ENCODE peak calls at places on chromosome 14, in four cellular contexts. V is HepG2, B is GM12878, X is K562. N is an unnamed sample.

GRCh38 chr14:23070262-23071129 is 13.2 kb upstream of the CDH24 start:
- DNase-seq in X (peak; percentile 43), V (no peak), B (no peak), N (no peak)

GRCh38 chr14:46902837-46903236 is 251.3 kb upstream of the RPL10L start:
- DNase-seq in B (no peak), X (no peak), V (no peak), N (no peak)

GRCh38 chr14:74614508-74615495 is 2.8 kb upstream of the LTBP2 start:
- DNase-seq in V (no peak), B (peak; percentile 40), X (no peak), N (no peak)

GRCh38 chr14:95222151-95222631 is 64.9 kb upstream of the DICER1 start:
- DNase-seq in B (no peak), V (peak; percentile 6), X (no peak), N (no peak)

GRCh38 chr14:59225281-59225680 is 36.8 kb downstream of the DAAM1 start:
- DNase-seq in V (no peak), X (no peak), B (no peak), N (no peak)

GRCh38 chr14:105439710-105440553 is 20.3 kb downstream of the MTA1 start:
- DNase-seq in B (no peak), X (no peak), V (no peak), N (peak; percentile 60)

GRCh38 chr14:51448831-51449665 is 202.7 kb upstream of the FRMD6 start:
- DNase-seq in V (no peak), X (no peak), B (no peak), N (no peak)

GRCh38 chr14:21070610-21071224 is 613 bp downstream of the ARHGEF40 start:
- DNase-seq in B (no peak), X (peak; percentile 36), V (peak; percentile 69), N (no peak)

GRCh38 chr14:77076118-77076631 is 21.9 kb upstream of the CIPC start:
- DNase-seq in X (no peak), V (peak; percentile 19), B (no peak), N (no peak)

GRCh38 chr14:22537436-22538310 is 51.4 kb downstream of the DAD1 start:
- DNase-seq in V (no peak), X (no peak), B (no peak), N (no peak)

GRCh38 chr14:65937079-65937803 is 524.7 kb downstream of the FUT8 start:
- DNase-seq in V (no peak), X (no peak), B (no peak), N (no peak)
- TF ChIP-seq HDAC2 in V (no peak), X (no peak), B (no peak), N (no peak)

GRCh38 chr14:56247495-56248087 is 129.4 kb downstream of the PELI2 start:
- DNase-seq in B (no peak), X (no peak), V (peak; percentile 12), N (peak; percentile 19)

GRCh38 chr14:56243110-56243509 is 124.9 kb downstream of the PELI2 start:
- DNase-seq in V (no peak), B (no peak), X (no peak), N (no peak)

GRCh38 chr14:56244138-56244789 is 126.1 kb downstream of the PELI2 start:
- DNase-seq in B (no peak), V (no peak), X (no peak), N (peak; percentile 45)

DNA sequence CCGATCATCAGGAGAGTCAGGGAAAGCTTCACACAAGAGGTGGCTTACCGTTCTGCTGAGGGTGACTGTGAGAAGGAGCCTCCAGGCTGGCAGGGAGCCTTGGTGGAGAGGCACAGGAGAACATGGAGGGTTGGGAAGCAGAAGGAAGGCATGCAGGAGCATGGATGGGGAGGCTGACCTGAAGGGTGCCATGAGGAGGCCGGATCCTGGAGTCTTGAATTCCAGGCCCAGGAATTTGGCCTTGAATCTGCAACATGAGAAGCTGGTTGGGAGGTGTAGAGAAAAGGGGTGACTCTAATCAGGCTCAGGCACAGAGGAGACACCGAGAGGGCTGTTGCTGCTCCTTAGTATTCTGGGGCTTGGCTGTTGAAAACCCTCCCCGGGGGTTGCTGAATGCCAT is 130.2 kb downstream of the PELI2 start:
- DNase-seq in X (no peak), B (no peak), V (no peak), N (no peak)
- TF ChIP-seq HDAC2 in X (no peak), B (no peak), V (no peak), N (no peak)

GRCh38 chr14:35865611-35866010 is 39.5 kb downstream of the BRMS1L start:
- DNase-seq in V (no peak), B (no peak), X (no peak), N (no peak)
- TF ChIP-seq HDAC2 in V (no peak), B (no peak), X (no peak), N (no peak)

GRCh38 chr14:33755358-33755757 is 195.5 kb downstream of the EGLN3 start:
- DNase-seq in X (no peak), V (no peak), B (no peak), N (no peak)

GRCh38 chr14:33756833-33757232 is 194.0 kb downstream of the EGLN3 start:
- DNase-seq in V (no peak), X (no peak), B (no peak), N (no peak)

GRCh38 chr14:33758545-33758944 is 192.3 kb downstream of the EGLN3 start:
- DNase-seq in X (no peak), V (no peak), B (no peak), N (no peak)

DNA sequence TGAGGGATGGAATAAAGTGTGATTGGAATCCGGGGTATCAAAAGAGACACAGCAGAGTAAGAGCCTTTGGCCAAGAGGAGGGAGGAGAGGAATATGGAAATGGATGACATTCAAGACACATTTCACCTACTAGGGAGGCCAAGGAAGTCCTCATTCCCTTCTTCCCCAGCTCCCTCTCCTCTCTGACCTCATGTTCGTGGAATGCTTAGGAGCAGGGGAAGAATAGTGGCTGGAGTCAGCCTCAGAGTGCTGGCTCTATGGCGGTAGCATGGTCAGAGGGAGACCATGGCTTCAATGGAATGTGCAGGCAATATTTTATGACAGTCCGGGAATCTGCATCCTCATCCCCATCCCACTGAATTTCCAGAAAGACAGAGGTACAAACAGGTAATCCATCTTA is 196.6 kb downstream of the EGLN3 start:
- DNase-seq in B (no peak), X (no peak), V (no peak), N (no peak)
- TF ChIP-seq HDAC2 in B (no peak), X (no peak), V (no peak), N (no peak)

GRCh38 chr14:64756712-64757111 is 52.5 kb downstream of the PLEKHG3 start:
- DNase-seq in B (no peak), V (no peak), X (no peak), N (no peak)
- TF ChIP-seq HDAC2 in B (no peak), V (no peak), X (no peak), N (no peak)

DNA sequence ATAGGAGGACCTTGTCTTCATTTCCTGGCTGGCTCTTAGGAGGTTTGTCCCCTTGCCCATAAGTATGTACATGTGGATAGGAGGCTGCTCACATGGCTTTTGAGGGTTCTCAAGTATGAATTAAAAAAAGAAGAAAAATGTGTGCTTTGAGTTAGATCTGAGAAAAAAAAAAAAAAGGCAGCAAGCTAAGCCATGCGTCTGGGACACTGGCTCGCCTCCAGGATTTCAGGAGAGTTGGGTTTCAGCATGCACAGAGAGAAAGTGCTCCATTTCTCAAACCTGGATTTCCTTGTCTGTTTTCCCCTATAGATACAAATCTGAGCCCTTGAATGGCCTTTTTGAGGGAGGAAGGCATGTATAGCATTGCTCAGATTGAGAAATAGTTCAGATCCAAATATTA is 3.0 kb upstream of the MEG3 start:
- DNase-seq in B (no peak), V (no peak), X (no peak), N (no peak)
- TF ChIP-seq HDAC2 in B (no peak), V (no peak), X (no peak), N (no peak)

GRCh38 chr14:49598479-49599301 is at the start of gene LRR1:
- DNase-seq in B (peak; percentile 60), X (peak; percentile 62), V (peak; percentile 76), N (peak; percentile 79)

GRCh38 chr14:49598182-49598478 is 610 bp upstream of the LRR1 start:
- DNase-seq in X (no peak), B (no peak), V (no peak), N (peak; percentile 23)

GRCh38 chr14:49589387-49589786 is 3.2 kb upstream of the RPS29 start:
- DNase-seq in B (no peak), X (no peak), V (no peak), N (no peak)

GRCh38 chr14:49594347-49595089 is 4.2 kb upstream of the LRR1 start:
- DNase-seq in V (no peak), B (peak; percentile 34), X (peak; percentile 17), N (no peak)

DNA sequence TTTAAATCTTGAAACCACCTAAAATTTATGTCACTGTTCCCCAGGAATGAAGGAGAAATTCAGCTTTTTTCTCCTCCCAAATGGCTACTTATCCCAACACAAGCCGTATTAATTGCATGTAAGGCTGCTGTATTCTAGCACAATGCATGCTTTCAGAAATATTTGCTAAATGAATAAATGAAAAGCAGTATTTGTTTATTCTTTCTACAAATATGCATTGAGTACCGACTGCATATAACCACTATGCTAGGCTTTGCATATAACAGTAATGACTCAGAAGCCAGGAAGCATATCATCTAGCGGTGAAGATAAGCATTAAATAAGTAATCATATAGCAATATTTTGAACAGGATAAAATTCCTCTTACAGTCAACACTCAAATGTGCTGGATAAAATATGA is 5.7 kb upstream of the LRR1 start:
- DNase-seq in X (no peak), V (no peak), B (no peak), N (no peak)
- TF ChIP-seq HDAC2 in X (no peak), V (no peak), B (no peak), N (no peak)

DNA sequence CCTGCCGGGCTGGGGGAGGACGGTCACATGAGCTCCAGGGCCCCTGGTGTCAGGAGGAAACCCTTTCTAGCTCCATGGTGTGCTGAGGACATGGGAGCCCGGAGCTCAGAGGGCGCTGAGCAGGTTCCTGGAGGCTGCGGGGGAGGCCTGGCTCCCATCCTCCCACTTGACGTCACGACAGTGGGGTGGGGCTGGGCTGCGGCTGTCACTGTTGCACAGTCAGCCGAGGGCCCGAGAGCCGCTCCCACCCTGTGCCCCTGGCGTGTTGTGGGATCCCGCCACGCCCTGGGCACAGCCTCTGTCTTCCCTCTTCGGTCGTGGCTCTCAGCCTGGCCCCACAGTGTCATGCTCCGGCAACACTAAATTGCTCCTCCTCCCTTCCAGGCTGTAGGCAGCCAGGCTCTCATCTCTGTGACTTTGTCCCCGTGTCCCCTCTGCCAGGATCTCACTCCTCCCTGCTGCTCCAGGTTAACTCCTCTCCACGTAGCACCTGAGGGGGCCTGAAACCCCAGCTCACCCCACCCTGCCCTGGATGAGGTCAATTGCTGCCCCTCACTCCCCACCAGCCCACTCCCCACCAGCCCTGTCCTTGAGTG is 33.0 kb downstream of the BEGAIN start:
- DNase-seq in B (no peak), V (no peak), X (peak; percentile 78), N (no peak)
- TF ChIP-seq HDAC2 in B (no peak), V (no peak), X (no peak), N (no peak)